ENCODE peak calls at places on chromosome 17, in seven cellular contexts. One of them, this sample, is unnamed.

GRCh38 chr17:67746704-67747571 is 29.2 kb downstream of the NOL11 start:
- DNase-seq in left ventricle myocardium inferior: no peak
- DNase-seq in ovary: no peak
- DNase-seq in astrocyte: no peak
- DNase-seq in fibroblast of lung: no peak
- DNase-seq in lower leg skin: no peak
- DNase-seq in AG09309: no peak
- DNase-seq in this sample: no peak

GRCh38 chr17:38448208-38448776 is 20.0 kb downstream of the ARHGAP23 start:
- DNase-seq in astrocyte: peak
- DNase-seq in ovary: no peak
- DNase-seq in left ventricle myocardium inferior: no peak
- DNase-seq in lower leg skin: no peak
- DNase-seq in AG09309: no peak
- DNase-seq in fibroblast of lung: no peak
- DNase-seq in this sample: peak

GRCh38 chr17:74671031-74671771 is 41.5 kb downstream of the CD300LF start:
- DNase-seq in lower leg skin: peak
- DNase-seq in left ventricle myocardium inferior: peak
- DNase-seq in ovary: peak
- DNase-seq in fibroblast of lung: peak
- DNase-seq in astrocyte: peak
- DNase-seq in AG09309: peak
- DNase-seq in this sample: peak

GRCh38 chr17:69455040-69455439 is 40.5 kb downstream of the MAP2K6 start:
- DNase-seq in AG09309: no peak
- DNase-seq in ovary: no peak
- DNase-seq in lower leg skin: no peak
- DNase-seq in fibroblast of lung: no peak
- DNase-seq in astrocyte: no peak
- DNase-seq in left ventricle myocardium inferior: no peak
- DNase-seq in this sample: no peak

GRCh38 chr17:66319226-66319625 is 16.8 kb downstream of the PRKCA start:
- DNase-seq in astrocyte: no peak
- DNase-seq in AG09309: no peak
- DNase-seq in left ventricle myocardium inferior: no peak
- DNase-seq in fibroblast of lung: no peak
- DNase-seq in ovary: no peak
- DNase-seq in lower leg skin: no peak
- DNase-seq in this sample: no peak

GRCh38 chr17:10757067-10757466 is 27.2 kb upstream of the TMEM220 start:
- DNase-seq in left ventricle myocardium inferior: no peak
- DNase-seq in lower leg skin: no peak
- DNase-seq in ovary: no peak
- DNase-seq in AG09309: no peak
- DNase-seq in astrocyte: no peak
- DNase-seq in fibroblast of lung: no peak
- DNase-seq in this sample: no peak

GRCh38 chr17:67293251-67294203 is 48.5 kb upstream of the HELZ start:
- DNase-seq in lower leg skin: peak
- DNase-seq in ovary: peak
- DNase-seq in AG09309: no peak
- DNase-seq in left ventricle myocardium inferior: peak
- DNase-seq in astrocyte: no peak
- DNase-seq in fibroblast of lung: peak
- DNase-seq in this sample: peak

GRCh38 chr17:75406222-75406615 is 741 bp upstream of the GRB2 start:
- DNase-seq in astrocyte: no peak
- DNase-seq in fibroblast of lung: no peak
- DNase-seq in lower leg skin: no peak
- DNase-seq in AG09309: no peak
- DNase-seq in left ventricle myocardium inferior: no peak
- DNase-seq in ovary: no peak
- DNase-seq in this sample: no peak

GRCh38 chr17:47197821-47198220 is 8.7 kb upstream of the CDC27 start:
- DNase-seq in astrocyte: peak
- DNase-seq in AG09309: no peak
- DNase-seq in ovary: no peak
- DNase-seq in fibroblast of lung: no peak
- DNase-seq in left ventricle myocardium inferior: no peak
- DNase-seq in lower leg skin: no peak
- DNase-seq in this sample: no peak

GRCh38 chr17:79949646-79950292 is 85.9 kb downstream of the TBC1D16 start:
- DNase-seq in fibroblast of lung: no peak
- DNase-seq in lower leg skin: no peak
- DNase-seq in astrocyte: no peak
- DNase-seq in AG09309: no peak
- DNase-seq in ovary: peak
- DNase-seq in left ventricle myocardium inferior: peak
- DNase-seq in this sample: no peak
- H3K4me3 ChIP-seq in fibroblast of lung: no peak
- H3K4me3 ChIP-seq in lower leg skin: no peak
- H3K4me3 ChIP-seq in astrocyte: no peak
- H3K4me3 ChIP-seq in AG09309: no peak
- H3K4me3 ChIP-seq in ovary: no peak
- H3K4me3 ChIP-seq in left ventricle myocardium inferior: no peak
- H3K4me3 ChIP-seq in this sample: no peak

DNA sequence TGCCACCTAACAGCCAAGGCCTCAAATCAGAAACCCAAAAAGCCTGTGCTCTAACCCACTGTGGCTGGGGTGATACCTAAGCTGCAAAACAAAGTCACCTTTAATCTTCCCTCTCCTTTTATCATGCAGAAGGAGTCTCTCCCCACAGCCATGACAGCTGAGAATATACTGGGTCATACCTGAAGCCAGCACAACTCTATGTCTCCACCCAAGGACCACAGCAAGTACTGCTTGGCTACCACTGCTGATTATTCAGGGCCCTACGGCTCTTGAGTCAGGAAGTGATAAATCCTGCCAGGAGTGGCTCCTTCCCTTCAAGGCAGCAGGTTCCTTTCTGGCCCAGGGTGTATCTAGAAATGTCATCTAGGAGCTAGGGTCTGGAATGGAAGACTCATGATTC is 151.5 kb upstream of the TOM1L1 start:
- DNase-seq in fibroblast of lung: no peak
- DNase-seq in astrocyte: no peak
- DNase-seq in AG09309: no peak
- DNase-seq in left ventricle myocardium inferior: no peak
- DNase-seq in lower leg skin: no peak
- DNase-seq in ovary: no peak
- DNase-seq in this sample: no peak
- TF ChIP-seq CTCF in fibroblast of lung: no peak
- TF ChIP-seq CTCF in astrocyte: no peak
- TF ChIP-seq CTCF in AG09309: no peak
- TF ChIP-seq CTCF in left ventricle myocardium inferior: no peak
- TF ChIP-seq CTCF in lower leg skin: no peak
- TF ChIP-seq CTCF in ovary: no peak
- TF ChIP-seq CTCF in this sample: no peak

DNA sequence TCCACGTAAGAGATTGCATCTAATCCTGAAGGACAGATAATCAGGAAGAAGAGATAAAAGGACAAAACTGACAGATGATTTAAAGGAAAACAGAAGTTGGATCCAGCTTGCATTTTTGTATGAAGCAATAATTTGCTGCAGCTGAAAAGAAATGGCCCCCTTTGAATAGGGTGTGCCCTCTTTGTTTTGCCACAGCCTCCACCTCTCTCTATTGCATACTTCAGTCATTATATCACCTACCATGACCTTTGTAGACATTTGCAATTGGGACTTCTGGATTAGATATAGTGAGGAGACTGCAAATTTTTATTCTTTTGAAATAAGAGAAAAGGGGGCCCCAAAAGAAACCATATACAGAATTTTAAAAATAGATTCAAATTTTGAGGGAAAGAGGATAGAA is 8.1 kb downstream of the NOG start:
- DNase-seq in ovary: no peak
- DNase-seq in left ventricle myocardium inferior: no peak
- DNase-seq in fibroblast of lung: no peak
- DNase-seq in astrocyte: no peak
- DNase-seq in AG09309: no peak
- DNase-seq in lower leg skin: no peak
- DNase-seq in this sample: no peak
- H3K4me3 ChIP-seq in ovary: no peak
- H3K4me3 ChIP-seq in left ventricle myocardium inferior: no peak
- H3K4me3 ChIP-seq in fibroblast of lung: no peak
- H3K4me3 ChIP-seq in astrocyte: no peak
- H3K4me3 ChIP-seq in AG09309: no peak
- H3K4me3 ChIP-seq in lower leg skin: no peak
- H3K4me3 ChIP-seq in this sample: no peak

DNA sequence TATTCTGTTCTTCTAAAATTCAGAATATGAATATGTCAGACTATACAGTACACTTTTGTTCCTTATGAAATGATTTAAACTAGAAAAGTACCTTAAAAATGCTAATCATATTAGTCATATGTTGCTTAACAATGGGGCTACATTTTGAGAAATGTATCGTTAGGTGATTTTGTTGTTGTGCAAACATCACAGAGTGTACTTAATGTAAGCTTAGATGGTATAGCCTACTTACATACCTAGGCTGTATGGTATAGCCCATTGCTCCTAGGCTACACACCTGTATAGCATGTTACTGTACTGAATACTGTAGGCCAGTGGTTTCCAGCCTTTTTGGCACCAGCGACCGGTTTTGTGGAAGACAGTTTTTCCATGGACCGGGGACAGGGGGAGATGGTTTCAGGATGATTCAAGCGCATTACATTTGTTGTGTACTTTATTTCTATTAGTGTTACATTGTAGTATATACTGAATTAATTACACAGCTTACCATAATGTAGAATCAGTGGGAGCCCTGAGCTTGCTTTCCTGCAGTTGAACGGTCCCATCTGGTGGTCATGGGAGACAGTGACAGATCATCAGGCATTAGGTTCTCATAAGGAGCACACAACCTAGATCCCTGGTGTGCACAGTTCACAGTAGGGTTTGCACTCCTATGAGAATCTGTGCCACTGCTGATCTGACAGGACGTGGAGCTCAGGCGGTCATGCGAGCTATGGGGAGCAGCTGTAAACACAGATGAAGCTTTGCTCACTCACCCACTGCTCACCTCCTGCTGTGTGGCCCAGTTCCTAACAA is 35.0 kb upstream of the MRC2 start:
- DNase-seq in fibroblast of lung: no peak
- DNase-seq in AG09309: no peak
- DNase-seq in ovary: no peak
- DNase-seq in astrocyte: peak
- DNase-seq in lower leg skin: no peak
- DNase-seq in left ventricle myocardium inferior: no peak
- DNase-seq in this sample: peak
- TF ChIP-seq CTCF in fibroblast of lung: no peak
- TF ChIP-seq CTCF in AG09309: peak
- TF ChIP-seq CTCF in ovary: no peak
- TF ChIP-seq CTCF in astrocyte: no peak
- TF ChIP-seq CTCF in lower leg skin: no peak
- TF ChIP-seq CTCF in left ventricle myocardium inferior: no peak
- TF ChIP-seq CTCF in this sample: no peak

GRCh38 chr17:81551458-81552243 is 502 bp downstream of the FAAP100 start:
- DNase-seq in ovary: no peak
- DNase-seq in fibroblast of lung: no peak
- DNase-seq in left ventricle myocardium inferior: no peak
- DNase-seq in astrocyte: no peak
- DNase-seq in lower leg skin: no peak
- DNase-seq in AG09309: no peak
- DNase-seq in this sample: no peak

GRCh38 chr17:81556175-81556691 is 4.1 kb upstream of the FAAP100 start:
- DNase-seq in left ventricle myocardium inferior: no peak
- DNase-seq in astrocyte: no peak
- DNase-seq in AG09309: no peak
- DNase-seq in fibroblast of lung: no peak
- DNase-seq in lower leg skin: no peak
- DNase-seq in ovary: no peak
- DNase-seq in this sample: no peak

GRCh38 chr17:81553018-81553615 is 964 bp upstream of the FAAP100 start:
- DNase-seq in left ventricle myocardium inferior: peak
- DNase-seq in AG09309: no peak
- DNase-seq in ovary: peak
- DNase-seq in fibroblast of lung: peak
- DNase-seq in astrocyte: peak
- DNase-seq in lower leg skin: peak
- DNase-seq in this sample: peak

GRCh38 chr17:81552244-81553017 is at the start of gene FAAP100:
- DNase-seq in AG09309: no peak
- DNase-seq in lower leg skin: peak
- DNase-seq in fibroblast of lung: peak
- DNase-seq in ovary: peak
- DNase-seq in astrocyte: peak
- DNase-seq in left ventricle myocardium inferior: peak
- DNase-seq in this sample: peak

GRCh38 chr17:81553616-81554181 is 1.5 kb upstream of the FAAP100 start:
- DNase-seq in left ventricle myocardium inferior: no peak
- DNase-seq in ovary: peak
- DNase-seq in AG09309: peak
- DNase-seq in lower leg skin: peak
- DNase-seq in fibroblast of lung: peak
- DNase-seq in astrocyte: peak
- DNase-seq in this sample: peak
- H3K4me3 ChIP-seq in left ventricle myocardium inferior: peak
- H3K4me3 ChIP-seq in ovary: peak
- H3K4me3 ChIP-seq in AG09309: peak
- H3K4me3 ChIP-seq in lower leg skin: no peak
- H3K4me3 ChIP-seq in fibroblast of lung: peak
- H3K4me3 ChIP-seq in astrocyte: peak
- H3K4me3 ChIP-seq in this sample: no peak

GRCh38 chr17:50397111-50397918 is at the start of gene LRRC59:
- DNase-seq in lower leg skin: peak
- DNase-seq in AG09309: peak
- DNase-seq in left ventricle myocardium inferior: peak
- DNase-seq in astrocyte: peak
- DNase-seq in ovary: peak
- DNase-seq in fibroblast of lung: peak
- DNase-seq in this sample: peak
- TF ChIP-seq CTCF in lower leg skin: peak
- TF ChIP-seq CTCF in AG09309: peak
- TF ChIP-seq CTCF in left ventricle myocardium inferior: peak
- TF ChIP-seq CTCF in astrocyte: peak
- TF ChIP-seq CTCF in ovary: peak
- TF ChIP-seq CTCF in fibroblast of lung: peak
- TF ChIP-seq CTCF in this sample: peak

DNA sequence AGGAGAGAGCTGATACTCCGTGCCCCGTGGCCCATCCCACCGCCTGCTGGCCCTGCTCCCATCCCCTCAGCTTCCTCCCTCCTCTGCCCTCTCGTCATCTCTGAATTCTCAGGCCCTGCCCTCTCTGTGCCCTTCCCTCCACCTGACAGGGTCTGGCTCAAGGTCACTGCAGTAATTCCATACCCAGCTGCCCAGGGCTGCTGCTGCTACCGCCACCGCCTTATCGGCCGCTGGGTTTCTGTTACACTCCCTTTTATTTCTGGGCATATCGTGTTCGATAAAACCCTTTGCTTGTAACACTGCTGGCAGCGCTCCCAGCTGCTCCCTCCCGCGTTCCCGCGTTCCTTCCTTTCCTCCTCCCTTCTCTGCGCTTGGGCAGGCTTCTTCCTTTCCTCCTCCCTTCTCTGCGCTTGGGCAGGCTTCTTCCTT is 1.2 kb downstream of the EPN3 start:
- DNase-seq in left ventricle myocardium inferior: peak
- DNase-seq in astrocyte: no peak
- DNase-seq in ovary: peak
- DNase-seq in fibroblast of lung: peak
- DNase-seq in AG09309: no peak
- DNase-seq in lower leg skin: no peak
- DNase-seq in this sample: no peak
- H3K4me3 ChIP-seq in left ventricle myocardium inferior: peak
- H3K4me3 ChIP-seq in astrocyte: no peak
- H3K4me3 ChIP-seq in ovary: peak
- H3K4me3 ChIP-seq in fibroblast of lung: no peak
- H3K4me3 ChIP-seq in AG09309: no peak
- H3K4me3 ChIP-seq in lower leg skin: peak
- H3K4me3 ChIP-seq in this sample: peak

This sample was measured in bronchial epithelial cell.